ENCODE peak calls at places on chromosomes 13 and 19, in eight cellular contexts. L is PC-9, D is BE2C, K is body of pancreas, O is suprapubic skin, U is HL-60, H is right lobe of liver, A is BJ. S is an unnamed sample. For H3K27me3, the result is how much of the 10 kb centered on the place peaks cover.

GRCh38 chr19:35995655-35995993 is 636 bp downstream of the SDHAF1 start:
- DNase-seq in L (peak), A (no peak), K (peak), D (peak), O (no peak), H (peak), U (peak), S (no peak)

GRCh38 chr19:19258589-19259338 is 14.3 kb downstream of the TM6SF2 start:
- DNase-seq in H (no peak), U (no peak), A (no peak), L (no peak), D (no peak), K (no peak), O (no peak), S (no peak)

GRCh38 chr19:32104465-32105235 is 240.8 kb upstream of the ZNF507 start:
- DNase-seq in K (peak), D (no peak), L (no peak), H (no peak), A (no peak), O (no peak), U (no peak), S (no peak)

GRCh38 chr13:109804654-109805053 is 18.3 kb upstream of the IRS2 start:
- DNase-seq in D (no peak), K (no peak), A (no peak), O (no peak), U (no peak), L (no peak), H (no peak), S (no peak)

GRCh38 chr19:14112809-14113385 is 4.7 kb downstream of the PRKACA start:
- DNase-seq in D (no peak), L (no peak), A (no peak), H (peak), K (peak), U (no peak), O (peak), S (no peak)

GRCh38 chr19:47598407-47599349 is 10.3 kb upstream of the BICRA start:
- DNase-seq in D (no peak), O (peak), L (peak), U (no peak), H (no peak), A (peak), K (peak), S (peak)

GRCh38 chr19:40348961-40349507 is 539 bp downstream of the PLD3 start:
- DNase-seq in U (no peak), H (no peak), L (no peak), A (no peak), O (no peak), D (no peak), K (peak), S (no peak)

GRCh38 chr19:8567522-8568172 is 9.6 kb downstream of the MYO1F start:
- DNase-seq in L (no peak), D (no peak), H (peak), U (peak), O (no peak), A (no peak), K (no peak), S (no peak)

GRCh38 chr19:8630796-8631424 is 477 bp downstream of the NFILZ start:
- DNase-seq in L (no peak), U (no peak), H (no peak), O (no peak), D (no peak), K (no peak), A (no peak), S (no peak)

GRCh38 chr19:12956446-12957388 is at the start of gene GADD45GIP1:
- DNase-seq in U (peak), O (peak), A (no peak), L (peak), D (peak), H (peak), K (peak), S (no peak)

GRCh38 chr13:93529961-93530360 is 303.4 kb downstream of the GPC6 start:
- DNase-seq in D (no peak), O (no peak), H (no peak), L (no peak), U (no peak), A (no peak), K (no peak), S (no peak)

GRCh38 chr13:90311929-90312328 is 1035.6 kb upstream of the MIR17HG start:
- DNase-seq in H (no peak), L (no peak), O (no peak), A (no peak), D (no peak), K (no peak), U (no peak), S (no peak)

GRCh38 chr19:3125900-3126524 is 9.8 kb upstream of the GNA15 start:
- DNase-seq in O (peak), U (peak), K (peak), L (peak), D (peak), A (no peak), H (peak), S (no peak)

GRCh38 chr13:59776924-59777690 is 386.6 kb downstream of the DIAPH3 start:
- DNase-seq in U (no peak), L (peak), O (no peak), D (no peak), H (no peak), A (peak), K (no peak), S (peak)

GRCh38 chr13:58919551-58919950 is 1244.2 kb downstream of the DIAPH3 start:
- DNase-seq in H (no peak), K (no peak), U (no peak), L (no peak), A (no peak), O (no peak), D (no peak), S (no peak)

GRCh38 chr13:44819245-44819644 is 170.0 kb downstream of the NUFIP1 start:
- DNase-seq in A (no peak), K (no peak), U (no peak), L (peak), O (no peak), D (no peak), H (no peak), S (peak)

GRCh38 chr19:41997121-41997850 is 3.3 kb upstream of the ATP1A3 start:
- DNase-seq in H (peak), L (no peak), K (peak), U (peak), O (no peak), D (peak), A (no peak), S (no peak)

GRCh38 chr19:6457958-6458694 is 1.5 kb downstream of the SLC25A23 start:
- DNase-seq in O (no peak), A (no peak), U (no peak), K (no peak), D (no peak), H (no peak), L (no peak), S (no peak)

GRCh38 chr13:37338721-37339120 is 233.3 kb upstream of the CSNK1A1L start:
- DNase-seq in A (no peak), O (no peak), U (no peak), D (no peak), K (no peak), H (no peak), L (no peak), S (no peak)

GRCh38 chr13:99995503-99996176 is 14.1 kb downstream of the ZIC2 start:
- DNase-seq in U (no peak), H (no peak), K (no peak), D (no peak), A (no peak), O (no peak), L (no peak), S (no peak)

GRCh38 chr13:99995104-99995502 is 13.5 kb downstream of the ZIC2 start:
- DNase-seq in D (no peak), O (no peak), H (no peak), U (no peak), K (no peak), A (no peak), L (no peak), S (no peak)

GRCh38 chr13:99992376-99992775 is 10.8 kb downstream of the ZIC2 start:
- DNase-seq in H (no peak), L (no peak), A (no peak), D (no peak), K (no peak), U (no peak), O (no peak), S (no peak)

GRCh38 chr13:99992912-99993311 is 11.3 kb downstream of the ZIC2 start:
- DNase-seq in D (no peak), L (peak), O (no peak), U (no peak), H (no peak), A (no peak), K (no peak), S (no peak)

GRCh38 chr13:99993660-99994455 is 12.3 kb downstream of the ZIC2 start:
- DNase-seq in K (no peak), L (no peak), O (no peak), U (no peak), A (no peak), H (no peak), D (no peak), S (no peak)
- H3K27me3 ChIP-seq in K (under half), L (under half), O (half or more), U (half or more), A (half or more), H (half or more), D (half or more), S (half or more)

GRCh38 chr13:82654143-82654542 is 1228.1 kb downstream of the SLITRK1 start:
- DNase-seq in U (no peak), A (no peak), D (no peak), O (no peak), H (no peak), K (no peak), L (no peak), S (no peak)
- H3K4me3 ChIP-seq in U (no peak), A (no peak), D (no peak), O (no peak), H (no peak), K (no peak), L (no peak), S (no peak)

GRCh38 chr19:845707-846481 is 5.1 kb downstream of the PRTN3 start:
- DNase-seq in A (no peak), U (no peak), O (no peak), L (no peak), D (no peak), H (no peak), K (no peak), S (no peak)

GRCh38 chr19:843180-843835 is 2.5 kb downstream of the PRTN3 start:
- DNase-seq in H (peak), U (peak), K (peak), L (no peak), D (no peak), O (no peak), A (no peak), S (no peak)

GRCh38 chr19:840519-841206 is at the start of gene PRTN3:
- DNase-seq in O (no peak), K (no peak), A (no peak), L (no peak), U (peak), D (no peak), H (no peak), S (no peak)

GRCh38 chr19:844300-844971 is 3.6 kb downstream of the PRTN3 start:
- DNase-seq in O (no peak), H (no peak), A (no peak), U (peak), K (no peak), D (no peak), L (no peak), S (no peak)

DNA sequence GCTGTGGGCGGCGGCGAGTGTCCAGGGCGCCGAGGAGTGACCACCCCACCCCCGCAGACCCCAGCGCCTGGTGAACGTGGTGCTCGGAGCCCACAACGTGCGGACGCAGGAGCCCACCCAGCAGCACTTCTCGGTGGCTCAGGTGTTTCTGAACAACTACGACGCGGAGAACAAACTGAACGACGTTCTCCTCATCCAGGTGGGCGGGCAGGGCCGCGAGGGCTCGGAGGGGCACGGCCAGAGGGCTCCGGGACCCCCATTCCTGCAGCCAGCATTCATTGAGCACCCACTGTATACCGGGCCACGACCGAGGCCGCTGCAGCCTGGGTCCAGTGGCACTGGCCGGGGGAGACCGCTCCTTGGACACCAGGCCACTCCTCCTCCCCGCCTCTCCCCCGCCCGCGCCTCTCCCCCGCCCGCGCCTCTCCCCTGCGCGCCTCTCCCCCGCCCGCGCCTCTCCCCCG is 3.1 kb downstream of the PRTN3 start:
- DNase-seq in K (no peak), L (no peak), A (no peak), D (no peak), U (peak), H (no peak), O (no peak), S (no peak)
- H3K27me3 ChIP-seq in K (under half), L (half or more), A (under half), D (half or more), U (under half), H (under half), O (half or more), S (under half)

GRCh38 chr19:1130801-1131717 is 27.3 kb downstream of the GPX4 start:
- DNase-seq in U (no peak), A (no peak), H (no peak), K (no peak), L (no peak), D (no peak), O (no peak), S (no peak)
- H3K4me3 ChIP-seq in U (peak), A (peak), H (peak), K (no peak), L (peak), D (no peak), O (peak), S (peak)

DNA sequence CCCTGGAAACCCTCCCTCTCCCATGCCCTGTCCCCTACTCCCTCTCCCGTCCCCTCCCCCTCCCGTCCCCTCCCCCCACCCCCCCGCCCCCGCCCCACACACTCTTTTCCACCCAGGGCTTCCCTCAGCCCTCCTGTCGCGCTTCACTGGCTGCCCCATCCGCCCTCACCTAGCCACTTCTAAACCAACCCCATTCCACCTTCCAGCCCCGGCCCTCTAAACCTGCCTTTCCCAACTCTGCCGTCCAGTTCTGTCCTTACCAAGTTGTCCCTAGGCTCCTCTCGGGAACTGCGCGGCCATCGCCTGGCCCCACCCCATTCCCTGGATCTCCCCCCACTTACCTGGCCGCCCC is 972 bp downstream of the RGL3 start:
- DNase-seq in H (no peak), K (no peak), D (no peak), L (no peak), O (no peak), U (no peak), A (no peak), S (no peak)
- H3K27me3 ChIP-seq in H (under half), K (under half), D (half or more), L (under half), O (under half), U (half or more), A (under half), S (half or more)

DNA sequence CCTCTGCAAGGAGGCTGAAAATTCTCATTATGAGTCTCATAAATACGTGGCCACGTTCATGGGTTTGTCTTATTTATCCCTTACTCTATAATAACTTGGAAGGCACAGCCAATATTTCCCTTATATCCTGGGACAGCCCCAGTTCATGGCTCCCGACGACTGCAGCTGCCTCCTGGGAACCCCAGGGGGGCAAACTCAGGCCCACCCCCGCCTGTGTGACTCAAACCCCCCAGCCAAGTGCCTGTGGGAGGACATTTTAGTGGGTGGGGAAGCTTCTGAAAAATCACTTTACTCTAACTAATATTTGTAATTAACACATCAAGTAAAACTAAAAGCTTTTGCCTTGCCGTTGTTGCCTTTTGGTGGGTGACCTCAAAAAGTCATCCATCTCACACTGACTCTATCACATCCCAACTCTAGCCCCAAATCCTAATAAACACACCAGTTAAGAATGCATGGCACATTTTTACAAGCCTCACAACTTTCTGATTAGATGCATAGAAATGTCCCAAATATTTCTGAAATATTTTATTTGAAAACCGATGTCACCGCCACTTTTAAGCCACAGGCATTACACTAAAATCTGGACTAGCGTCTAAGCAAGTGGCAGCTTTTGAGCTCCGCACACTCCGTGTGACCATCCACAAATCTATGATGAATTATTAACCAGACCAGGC is 14.2 kb downstream of the RASA3 start:
- DNase-seq in A (no peak), K (no peak), L (no peak), D (no peak), H (peak), O (peak), U (no peak), S (no peak)
- H3K4me3 ChIP-seq in A (peak), K (no peak), L (no peak), D (no peak), H (no peak), O (no peak), U (no peak), S (peak)

S was measured in AG04450.